ENCODE peak calls at places on chromosomes 16 and 17, in nine cellular contexts. E, K, C, T, D, B, W, A and N are unnamed samples. For H3K27me3 and H3K4me1, the result is how much of the 10 kb centered on the place peaks cover.

GRCh38 chr16:426906-427249 is 1.4 kb downstream of the RAB11FIP3 start:
- ATAC-seq in E (no peak), K (no peak), C (no peak), T (no peak), D (no peak), B (no peak), W (no peak), A (no peak), N (no peak)

GRCh38 chr16:4501071-4501478 is 24.9 kb downstream of the HMOX2 start:
- ATAC-seq in E (no peak), K (no peak), C (no peak), T (peak), D (no peak), B (peak), W (no peak), A (peak), N (no peak)

GRCh38 chr16:50040028-50040427 is 15.0 kb downstream of the CNEP1R1 start:
- ATAC-seq in E (no peak), K (no peak), C (no peak), T (no peak), D (peak), B (no peak), W (no peak), A (no peak), N (no peak)

GRCh38 chr17:77404812-77405581 is 264.2 kb downstream of the SEC14L1 start:
- ATAC-seq in E (peak), K (peak), C (peak), T (peak), D (no peak), B (peak), W (peak), A (no peak), N (no peak)

GRCh38 chr17:43917348-43918025 is 10.2 kb upstream of the MPP2 start:
- ATAC-seq in E (peak), K (no peak), C (no peak), T (no peak), D (peak), B (peak), W (peak), A (no peak), N (no peak)

GRCh38 chr17:16473286-16474011 is 18.5 kb downstream of the LRRC75A start:
- ATAC-seq in E (no peak), K (no peak), C (no peak), T (no peak), D (no peak), B (no peak), W (no peak), A (no peak), N (no peak)

GRCh38 chr16:15856901-15857778 is at the start of gene MYH11:
- ATAC-seq in E (no peak), K (no peak), C (peak), T (no peak), D (no peak), B (peak), W (no peak), A (no peak), N (peak)

GRCh38 chr17:7235693-7236665 is 1.7 kb upstream of the DVL2 start:
- ATAC-seq in E (no peak), K (no peak), C (no peak), T (no peak), D (no peak), B (no peak), W (no peak), A (no peak), N (no peak)

GRCh38 chr17:32277284-32277683 is 11.7 kb downstream of the RHBDL3 start:
- ATAC-seq in E (no peak), K (no peak), C (no peak), T (no peak), D (peak), B (no peak), W (no peak), A (no peak), N (no peak)

GRCh38 chr16:61792194-61792904 is 243.9 kb downstream of the CDH8 start:
- ATAC-seq in E (no peak), K (no peak), C (peak), T (peak), D (no peak), B (no peak), W (no peak), A (no peak), N (no peak)

GRCh38 chr17:50690887-50691549 is 16.7 kb downstream of the ANKRD40 start:
- ATAC-seq in E (no peak), K (no peak), C (no peak), T (no peak), D (no peak), B (no peak), W (no peak), A (no peak), N (no peak)

GRCh38 chr17:8151120-8151640 is 1.0 kb downstream of the PER1 start:
- ATAC-seq in E (peak), K (peak), C (no peak), T (peak), D (peak), B (peak), W (peak), A (peak), N (peak)

GRCh38 chr16:11308493-11309283 is 27.6 kb upstream of the PRM1 start:
- ATAC-seq in E (no peak), K (no peak), C (peak), T (no peak), D (no peak), B (no peak), W (no peak), A (no peak), N (no peak)

GRCh38 chr16:81530814-81531213 is 86.2 kb downstream of the CMIP start:
- ATAC-seq in E (no peak), K (no peak), C (no peak), T (no peak), D (no peak), B (no peak), W (no peak), A (no peak), N (no peak)

GRCh38 chr16:2428787-2429036 is 535 bp upstream of the CCNF start:
- ATAC-seq in E (no peak), K (peak), C (no peak), T (no peak), D (no peak), B (peak), W (no peak), A (peak), N (peak)

GRCh38 chr16:30896203-30896889 is at the start of gene CTF1:
- ATAC-seq in E (no peak), K (peak), C (peak), T (peak), D (peak), B (peak), W (no peak), A (peak), N (peak)

GRCh38 chr16:29007865-29008593 is 23.2 kb downstream of the LAT start:
- ATAC-seq in E (peak), K (no peak), C (no peak), T (peak), D (peak), B (no peak), W (peak), A (no peak), N (no peak)

GRCh38 chr17:40516581-40517285 is 15.3 kb upstream of the TNS4 start:
- ATAC-seq in E (peak), K (no peak), C (peak), T (peak), D (peak), B (no peak), W (peak), A (no peak), N (no peak)

GRCh38 chr17:62094175-62094574 is 29.1 kb upstream of the MED13 start:
- ATAC-seq in E (no peak), K (peak), C (peak), T (no peak), D (no peak), B (no peak), W (no peak), A (no peak), N (no peak)

GRCh38 chr16:694863-695354 is 4.7 kb upstream of the WDR24 start:
- ATAC-seq in E (no peak), K (no peak), C (no peak), T (no peak), D (no peak), B (no peak), W (peak), A (no peak), N (no peak)

GRCh38 chr16:28163699-28164584 is 47.8 kb downstream of the XPO6 start:
- ATAC-seq in E (peak), K (no peak), C (no peak), T (no peak), D (peak), B (peak), W (no peak), A (no peak), N (peak)

GRCh38 chr17:40485851-40486512 is 15.4 kb downstream of the TNS4 start:
- ATAC-seq in E (peak), K (peak), C (peak), T (peak), D (peak), B (peak), W (peak), A (peak), N (peak)

GRCh38 chr17:20073056-20073979 is 64.2 kb downstream of the SPECC1 start:
- ATAC-seq in E (peak), K (peak), C (peak), T (no peak), D (peak), B (peak), W (peak), A (no peak), N (no peak)

GRCh38 chr17:67033613-67034012 is 10.7 kb upstream of the CACNG1 start:
- ATAC-seq in E (no peak), K (no peak), C (no peak), T (no peak), D (no peak), B (peak), W (no peak), A (no peak), N (no peak)

DNA sequence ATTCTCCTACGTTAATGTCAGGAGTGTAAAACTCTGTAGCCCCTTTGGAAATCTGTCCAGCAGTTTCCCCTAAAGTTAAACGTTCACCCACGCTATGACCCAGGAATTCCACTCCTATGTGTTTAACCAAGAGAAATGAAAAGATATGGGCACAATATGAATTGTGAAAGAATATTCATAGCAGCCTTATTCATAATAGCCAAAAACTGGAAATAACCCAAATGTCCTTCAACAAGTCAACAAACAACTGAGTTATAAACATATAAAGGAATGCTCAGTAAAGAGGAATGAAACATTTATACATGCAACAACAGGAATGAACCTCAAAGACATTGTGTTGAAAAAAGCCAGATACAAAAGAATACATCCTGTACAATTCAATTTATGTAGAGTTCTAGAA is 286.8 kb upstream of the CDH5 start:
- ATAC-seq in E (no peak), K (no peak), C (no peak), T (no peak), D (no peak), B (no peak), W (no peak), A (no peak), N (no peak)
- H3K4me3 ChIP-seq in E (no peak), K (no peak), C (no peak), T (no peak), D (no peak), B (no peak), W (no peak), A (no peak), N (no peak)

GRCh38 chr17:48816774-48817590 is at the start of gene TTLL6:
- ATAC-seq in E (peak), K (peak), C (peak), T (peak), D (peak), B (peak), W (peak), A (peak), N (peak)
- H3K27me3 ChIP-seq in E (under half), K (under half), C (under half), T (under half), D (under half), B (under half), W (under half), A (half or more), N (half or more)

DNA sequence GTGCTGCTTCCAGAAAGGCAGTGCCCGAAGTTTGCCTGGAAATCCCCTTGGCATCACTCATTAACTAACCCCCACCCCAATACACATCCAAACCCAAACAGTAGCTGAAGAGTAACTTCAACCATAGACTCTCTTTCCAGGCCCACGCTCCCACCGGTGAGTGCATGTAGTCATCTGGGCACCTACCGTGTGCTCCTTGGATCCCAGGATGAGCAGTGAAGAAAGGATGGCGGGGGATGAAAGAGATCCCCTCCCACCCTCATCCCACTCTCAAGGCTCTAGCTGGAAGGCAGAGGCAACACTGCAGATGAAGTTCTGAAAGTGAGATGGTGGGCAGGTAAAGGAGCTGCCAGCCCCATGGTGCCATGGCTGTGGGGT is 305.0 kb downstream of the SOX9 start:
- ATAC-seq in E (no peak), K (no peak), C (no peak), T (no peak), D (no peak), B (no peak), W (no peak), A (no peak), N (no peak)
- H3K4me1 ChIP-seq in E (under half), K (under half), C (half or more), T (under half), D (under half), B (under half), W (under half), A (under half), N (under half)

GRCh38 chr17:79844869-79845600 is 5.8 kb upstream of the CBX4 start:
- ATAC-seq in E (peak), K (peak), C (peak), T (peak), D (peak), B (peak), W (peak), A (no peak), N (peak)
- H3K4me3 ChIP-seq in E (no peak), K (no peak), C (peak), T (peak), D (peak), B (peak), W (no peak), A (peak), N (peak)

GRCh38 chr16:85457366-85457765 is 155.8 kb upstream of the GSE1 start:
- ATAC-seq in E (no peak), K (no peak), C (peak), T (no peak), D (no peak), B (no peak), W (no peak), A (no peak), N (no peak)
- H3K27me3 ChIP-seq in E (under half), K (under half), C (under half), T (under half), D (under half), B (under half), W (under half), A (under half), N (under half)